ENCODE peak calls at places on chromosomes 7 and 10, in six cellular contexts. U is AG04449, S is hippocampal formation, T is cardiac muscle cell, M is B cell, G is heart right ventricle. P is an unnamed sample.

GRCh38 chr7:28835800-28836199 is 122.3 kb downstream of the TRIL start:
- DNase-seq in T (no peak), G (no peak), S (no peak), U (no peak), M (no peak), P (no peak)

GRCh38 chr7:30717181-30717580 is 34.8 kb upstream of the INMT start:
- DNase-seq in S (no peak), G (no peak), U (no peak), M (no peak), T (peak; percentile 12), P (no peak)

GRCh38 chr7:79598351-79598750 is 144.9 kb upstream of the MAGI2 start:
- DNase-seq in T (no peak), M (no peak), G (no peak), S (no peak), U (no peak), P (no peak)

GRCh38 chr10:123614888-123615287 is 51.3 kb upstream of the GPR26 start:
- DNase-seq in M (no peak), S (no peak), T (peak; percentile 36), U (no peak), G (peak; percentile 36), P (no peak)

GRCh38 chr7:57821438-57822382 is 371.7 kb downstream of the ZNF716 start:
- DNase-seq in U (no peak), T (no peak), M (no peak), G (no peak), S (no peak), P (no peak)

GRCh38 chr10:81116201-81116600 is 578.5 kb downstream of the SH2D4B start:
- DNase-seq in S (no peak), U (no peak), M (no peak), T (no peak), G (no peak), P (no peak)

GRCh38 chr10:97718178-97718577 is 4.6 kb downstream of the MARVELD1 start:
- DNase-seq in T (no peak), S (peak; percentile 72), U (no peak), G (no peak), M (no peak), P (peak; percentile 39)

GRCh38 chr7:138388673-138389491 is 71.2 kb upstream of the TRIM24 start:
- DNase-seq in T (no peak), M (no peak), S (no peak), G (no peak), U (no peak), P (no peak)

GRCh38 chr10:16384064-16384463 is 52.7 kb upstream of the PTER start:
- DNase-seq in T (no peak), U (no peak), M (no peak), G (no peak), S (no peak), P (no peak)

GRCh38 chr10:79106651-79107050 is 37.9 kb downstream of the ZMIZ1 start:
- DNase-seq in T (no peak), G (no peak), U (no peak), S (no peak), M (no peak), P (peak; percentile 72)

GRCh38 chr10:3098689-3099088 is 31.3 kb downstream of the PFKP start:
- DNase-seq in G (no peak), T (no peak), U (no peak), M (no peak), S (no peak), P (no peak)

GRCh38 chr7:45690762-45691150 is 116.6 kb downstream of the ADCY1 start:
- DNase-seq in G (no peak), M (no peak), S (no peak), T (no peak), U (no peak), P (no peak)

GRCh38 chr10:93671042-93671441 is 31.4 kb downstream of the FRA10AC1 start:
- DNase-seq in S (no peak), U (no peak), M (no peak), T (no peak), G (no peak), P (no peak)

GRCh38 chr7:4196121-4196819 is 485.8 kb upstream of the FOXK1 start:
- DNase-seq in S (no peak), U (no peak), T (no peak), M (no peak), G (no peak), P (no peak)

GRCh38 chr7:75945297-75946168 is 30.6 kb downstream of the POR start:
- DNase-seq in T (peak; percentile 93), G (no peak), M (no peak), U (no peak), S (no peak), P (no peak)

GRCh38 chr10:100742067-100742771 is 3.2 kb upstream of the PAX2 start:
- DNase-seq in T (no peak), M (peak; percentile 52), S (no peak), G (no peak), U (no peak), P (no peak)

GRCh38 chr7:30920021-30920583 is 8.4 kb downstream of the AQP1 start:
- DNase-seq in S (no peak), G (no peak), U (no peak), M (no peak), T (no peak), P (no peak)

P was measured in substantia nigra.